ENCODE peak calls at places on chromosomes 1 and 21, in nine cellular contexts. J is prostate gland, P is BE2C, L is body of pancreas, G is psoas muscle, I is right cardiac atrium, W is fibroblast of mammary gland, Y is right lobe of liver, S is heart right ventricle. E is an unnamed sample.

GRCh38 chr1:230307213-230307612 is 118.9 kb downstream of the PGBD5 start:
- DNase-seq in S (no peak), Y (no peak), L (no peak), J (no peak), G (no peak), W (no peak), P (no peak), I (no peak), E (peak)

GRCh38 chr1:174965006-174965971 is 34.5 kb upstream of the CACYBP start:
- DNase-seq in I (no peak), S (no peak), P (no peak), W (no peak), L (no peak), G (no peak), J (no peak), Y (no peak), E (peak)

GRCh38 chr1:25616932-25617625 is 488 bp downstream of the MAN1C1 start:
- DNase-seq in P (peak), L (peak), S (no peak), Y (no peak), J (no peak), W (no peak), G (no peak), I (peak), E (no peak)

GRCh38 chr1:110056776-110057175 is 13.7 kb downstream of the ALX3 start:
- DNase-seq in L (no peak), W (peak), G (no peak), P (no peak), J (no peak), S (no peak), Y (no peak), I (no peak), E (peak)

GRCh38 chr21:37030864-37031263 is 24.4 kb downstream of the RIPPLY3 start:
- DNase-seq in L (no peak), I (no peak), P (no peak), J (no peak), Y (no peak), S (no peak), G (no peak), W (no peak), E (no peak)

GRCh38 chr1:65026235-65026634 is 59.9 kb upstream of the JAK1 start:
- DNase-seq in S (no peak), W (peak), J (no peak), G (no peak), I (no peak), L (no peak), Y (no peak), P (no peak), E (no peak)

GRCh38 chr1:23691499-23692307 is at the start of gene RPL11:
- DNase-seq in J (peak), W (peak), I (peak), S (peak), L (peak), Y (peak), G (peak), P (peak), E (peak)

GRCh38 chr1:202297291-202297690 is 44.4 kb downstream of the UBE2T start:
- DNase-seq in J (no peak), Y (no peak), L (no peak), G (no peak), I (no peak), S (no peak), P (peak), W (no peak), E (no peak)

GRCh38 chr1:175774921-175775320 is 31.5 kb upstream of the TNR start:
- DNase-seq in W (no peak), S (no peak), P (no peak), I (no peak), L (no peak), G (no peak), J (no peak), Y (no peak), E (no peak)

GRCh38 chr1:106080608-106081325 is 975.7 kb upstream of the PRMT6 start:
- DNase-seq in G (no peak), Y (no peak), L (no peak), I (peak), P (no peak), S (no peak), J (no peak), W (no peak), E (no peak)

GRCh38 chr1:19353596-19353995 is 41.5 kb downstream of the SLC66A1 start:
- DNase-seq in I (no peak), W (no peak), S (no peak), J (no peak), Y (no peak), P (no peak), L (no peak), G (no peak), E (no peak)

GRCh38 chr21:42107881-42108553 is 36.9 kb downstream of the UMODL1 start:
- DNase-seq in G (peak), Y (peak), I (peak), P (peak), J (peak), S (peak), W (peak), L (peak), E (peak)
- H3K4me3 ChIP-seq in G (no peak), Y (no peak), I (no peak), P (no peak), J (no peak), S (no peak), W (no peak), L (no peak), E (no peak)

DNA sequence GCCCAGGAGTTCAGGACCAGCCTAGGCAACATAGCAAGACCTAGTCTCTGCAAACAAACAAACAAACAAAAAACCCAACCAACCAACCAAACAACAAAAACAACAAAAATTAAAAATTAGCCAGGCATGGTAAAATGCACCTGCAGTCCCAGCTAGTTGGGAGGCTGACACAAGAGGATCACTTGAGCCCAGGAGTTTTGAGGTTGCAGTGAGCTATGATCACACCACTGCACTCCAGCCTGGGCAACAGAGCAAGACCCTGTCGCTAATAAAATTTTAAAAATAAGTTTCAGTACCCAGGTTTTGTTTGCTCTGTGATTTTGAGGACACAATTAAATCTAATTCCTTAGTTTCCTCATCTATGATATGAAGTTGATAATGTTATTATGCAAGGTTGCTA is 201.3 kb downstream of the SLC45A1 start:
- DNase-seq in S (no peak), I (no peak), L (no peak), W (no peak), P (no peak), G (no peak), Y (no peak), J (no peak), E (no peak)
- H3K4me3 ChIP-seq in S (no peak), I (no peak), L (no peak), W (no peak), P (no peak), G (no peak), Y (no peak), J (no peak), E (no peak)

DNA sequence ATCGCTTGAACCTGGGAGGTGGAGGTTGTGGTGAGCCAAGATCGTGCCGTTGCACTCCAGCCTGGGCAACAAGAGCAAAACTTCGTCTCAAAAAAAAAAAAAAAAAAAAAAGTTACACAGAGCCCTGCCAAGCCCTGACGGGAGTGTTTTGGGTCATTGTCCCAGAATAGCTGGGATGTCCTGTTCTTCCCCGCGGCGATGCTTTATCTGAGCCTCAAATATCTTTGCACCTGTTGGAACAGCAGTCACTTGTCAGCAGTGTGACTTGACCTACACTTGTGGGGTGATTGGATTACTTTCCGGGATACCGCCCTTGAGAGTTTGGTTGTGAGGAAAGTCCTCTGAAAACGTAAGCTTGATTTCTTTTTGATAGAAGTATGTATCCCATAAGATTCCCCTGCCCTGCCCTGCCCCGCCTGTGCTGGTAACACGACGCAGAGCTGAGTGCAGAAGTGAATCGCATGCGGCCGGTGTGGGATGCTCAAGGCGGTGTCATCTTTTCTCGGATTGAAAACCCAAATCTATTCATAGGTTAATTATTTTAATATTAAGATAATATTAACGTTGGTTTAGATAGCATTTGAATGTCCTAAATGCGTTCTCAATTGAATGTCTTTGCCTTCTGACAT is 50.9 kb downstream of the PCNT start:
- DNase-seq in J (no peak), S (no peak), G (no peak), Y (no peak), L (no peak), P (no peak), I (no peak), W (no peak), E (no peak)
- H3K4me3 ChIP-seq in J (no peak), S (no peak), G (peak), Y (no peak), L (no peak), P (no peak), I (no peak), W (no peak), E (no peak)

GRCh38 chr1:52553372-52554266 is 727 bp upstream of the TUT4 start:
- DNase-seq in I (peak), L (peak), S (peak), P (peak), J (peak), W (peak), Y (peak), G (peak), E (peak)

GRCh38 chr1:52552236-52552504 is 722 bp downstream of the TUT4 start:
- DNase-seq in I (no peak), G (peak), L (peak), J (peak), S (no peak), Y (peak), P (peak), W (peak), E (peak)

GRCh38 chr1:52552505-52553371 is at the start of gene TUT4:
- DNase-seq in W (peak), S (peak), L (peak), G (peak), Y (peak), P (peak), J (peak), I (peak), E (peak)

GRCh38 chr1:52554756-52555155 is 1.9 kb upstream of the TUT4 start:
- DNase-seq in J (no peak), I (no peak), S (no peak), G (no peak), Y (no peak), L (no peak), W (no peak), P (no peak), E (peak)

GRCh38 chr1:52554267-52554640 is 1.4 kb upstream of the TUT4 start:
- DNase-seq in I (no peak), W (no peak), L (no peak), P (no peak), J (no peak), S (no peak), Y (no peak), G (no peak), E (no peak)
- H3K4me3 ChIP-seq in I (no peak), W (peak), L (no peak), P (peak), J (no peak), S (peak), Y (no peak), G (peak), E (peak)

GRCh38 chr1:226652613-226653012 is 86.5 kb downstream of the ITPKB start:
- DNase-seq in W (no peak), J (no peak), S (no peak), G (peak), Y (no peak), L (no peak), I (no peak), P (no peak), E (no peak)

GRCh38 chr1:226653311-226653921 is 85.7 kb downstream of the ITPKB start:
- DNase-seq in Y (no peak), G (peak), P (no peak), W (no peak), J (no peak), S (no peak), L (no peak), I (no peak), E (no peak)

GRCh38 chr1:226655251-226656163 is 83.6 kb downstream of the ITPKB start:
- DNase-seq in G (peak), J (no peak), W (no peak), Y (no peak), L (peak), I (no peak), S (no peak), P (no peak), E (no peak)

GRCh38 chr1:226654508-226655124 is 84.5 kb downstream of the ITPKB start:
- DNase-seq in Y (no peak), I (no peak), L (no peak), G (peak), J (no peak), P (peak), W (no peak), S (no peak), E (no peak)

GRCh38 chr1:226654046-226654445 is 85.0 kb downstream of the ITPKB start:
- DNase-seq in J (no peak), P (no peak), L (no peak), Y (no peak), I (no peak), W (no peak), G (peak), S (no peak), E (peak)
- H3K4me3 ChIP-seq in J (no peak), P (no peak), L (no peak), Y (no peak), I (no peak), W (no peak), G (no peak), S (no peak), E (no peak)

DNA sequence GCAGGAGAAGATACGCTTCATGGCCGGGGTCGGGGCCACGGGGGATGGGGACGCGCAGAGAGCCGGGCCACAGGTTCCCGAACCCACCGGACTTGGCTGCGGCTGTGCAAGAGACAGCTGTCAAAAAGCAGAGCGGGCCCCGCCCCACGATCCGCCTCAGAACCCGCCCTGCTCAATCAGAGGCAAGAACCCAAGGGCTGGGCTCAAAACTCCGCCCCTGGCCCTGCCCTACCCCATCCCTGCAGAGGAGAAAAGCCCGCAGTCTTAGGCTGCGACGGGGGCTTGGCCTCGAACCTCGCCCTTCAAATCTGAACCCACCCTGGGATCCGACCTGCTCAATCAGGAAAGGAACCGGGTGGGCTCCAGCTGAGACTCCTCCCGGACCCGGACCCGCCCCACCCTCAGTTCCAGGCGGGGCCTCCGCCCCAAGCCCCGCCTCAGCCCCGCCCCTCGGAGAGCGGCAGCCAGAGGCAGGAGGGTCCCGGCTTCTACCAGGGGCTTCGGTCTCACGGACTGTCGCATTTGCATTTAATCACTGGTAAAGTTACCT is at the start of gene ANKRD35:
- DNase-seq in G (peak), I (peak), P (peak), L (peak), S (peak), W (peak), Y (peak), J (peak), E (no peak)
- H3K4me3 ChIP-seq in G (peak), I (peak), P (peak), L (peak), S (peak), W (peak), Y (peak), J (peak), E (peak)

GRCh38 chr1:59554752-59555151 is 257.9 kb downstream of the FGGY start:
- DNase-seq in P (no peak), S (no peak), I (no peak), G (no peak), L (no peak), J (no peak), Y (no peak), W (no peak), E (no peak)
- H3K4me3 ChIP-seq in P (no peak), S (no peak), I (no peak), G (no peak), L (no peak), J (no peak), Y (no peak), W (no peak), E (no peak)

E was measured in fibroblast of the aortic adventitia.